ENCODE peak calls at places on chromosomes 6 and 20, in seven cellular contexts. G, F, T, A, E, O and B are unnamed samples.

GRCh38 chr20:41082306-41082705 is 53.7 kb downstream of the TOP1 start:
- DNase-seq in G (no peak), F (no peak), T (no peak), A (no peak), E (no peak), O (no peak), B (no peak)

GRCh38 chr20:34062651-34063482 is 49.2 kb downstream of the EIF2S2 start:
- DNase-seq in G (peak), F (no peak), T (no peak), A (no peak), E (no peak), O (peak), B (peak)

GRCh38 chr20:40797425-40797824 is 108.4 kb upstream of the MAFB start:
- DNase-seq in G (peak), F (peak), T (no peak), A (peak), E (peak), O (peak), B (peak)

GRCh38 chr6:170448317-170448716 is 104.8 kb downstream of the PSMB1 start:
- DNase-seq in G (no peak), F (no peak), T (no peak), A (no peak), E (peak), O (no peak), B (no peak)

GRCh38 chr20:63079971-63080370 is 73.2 kb upstream of the BHLHE23 start:
- DNase-seq in G (no peak), F (no peak), T (no peak), A (no peak), E (no peak), O (no peak), B (no peak)

GRCh38 chr20:11001767-11002540 is 328.2 kb upstream of the JAG1 start:
- DNase-seq in G (peak), F (peak), T (no peak), A (peak), E (no peak), O (peak), B (peak)

GRCh38 chr6:136492409-136492808 is 57.8 kb downstream of the MAP7 start:
- DNase-seq in G (no peak), F (no peak), T (no peak), A (no peak), E (no peak), O (no peak), B (no peak)

GRCh38 chr6:38176797-38177751 is 357.5 kb downstream of the ZFAND3 start:
- DNase-seq in G (no peak), F (no peak), T (no peak), A (no peak), E (peak), O (peak), B (no peak)

GRCh38 chr6:151452750-151453427 is 963 bp upstream of the RMND1 start:
- DNase-seq in G (peak), F (peak), T (no peak), A (peak), E (no peak), O (peak), B (peak)

GRCh38 chr20:46438156-46438750 is 31.8 kb upstream of the ELMO2 start:
- DNase-seq in G (peak), F (peak), T (peak), A (peak), E (peak), O (peak), B (peak)

GRCh38 chr6:18293192-18293904 is 29.0 kb upstream of the DEK start:
- DNase-seq in G (peak), F (peak), T (no peak), A (no peak), E (no peak), O (no peak), B (no peak)

GRCh38 chr20:62499758-62500236 is 24.0 kb upstream of the GATA5 start:
- DNase-seq in G (no peak), F (no peak), T (no peak), A (no peak), E (no peak), O (no peak), B (no peak)

GRCh38 chr6:38027685-38028373 is 208.3 kb downstream of the ZFAND3 start:
- DNase-seq in G (no peak), F (no peak), T (no peak), A (no peak), E (no peak), O (peak), B (peak)

GRCh38 chr6:90000864-90001731 is 106.8 kb downstream of the GJA10 start:
- DNase-seq in G (peak), F (peak), T (no peak), A (peak), E (no peak), O (no peak), B (no peak)

GRCh38 chr6:46674410-46674809 is 13.3 kb upstream of the TDRD6 start:
- DNase-seq in G (no peak), F (no peak), T (no peak), A (no peak), E (no peak), O (no peak), B (no peak)

GRCh38 chr20:49559411-49560081 is 8.4 kb downstream of the PTGIS start:
- DNase-seq in G (no peak), F (no peak), T (no peak), A (peak), E (peak), O (no peak), B (no peak)

GRCh38 chr6:35258336-35258735 is 1.2 kb upstream of the ZNF76 start:
- DNase-seq in G (no peak), F (no peak), T (no peak), A (no peak), E (no peak), O (no peak), B (no peak)
- H3K9ac ChIP-seq in G (peak), F (peak), T (no peak), A (peak), E (peak), O (peak), B (peak)

DNA sequence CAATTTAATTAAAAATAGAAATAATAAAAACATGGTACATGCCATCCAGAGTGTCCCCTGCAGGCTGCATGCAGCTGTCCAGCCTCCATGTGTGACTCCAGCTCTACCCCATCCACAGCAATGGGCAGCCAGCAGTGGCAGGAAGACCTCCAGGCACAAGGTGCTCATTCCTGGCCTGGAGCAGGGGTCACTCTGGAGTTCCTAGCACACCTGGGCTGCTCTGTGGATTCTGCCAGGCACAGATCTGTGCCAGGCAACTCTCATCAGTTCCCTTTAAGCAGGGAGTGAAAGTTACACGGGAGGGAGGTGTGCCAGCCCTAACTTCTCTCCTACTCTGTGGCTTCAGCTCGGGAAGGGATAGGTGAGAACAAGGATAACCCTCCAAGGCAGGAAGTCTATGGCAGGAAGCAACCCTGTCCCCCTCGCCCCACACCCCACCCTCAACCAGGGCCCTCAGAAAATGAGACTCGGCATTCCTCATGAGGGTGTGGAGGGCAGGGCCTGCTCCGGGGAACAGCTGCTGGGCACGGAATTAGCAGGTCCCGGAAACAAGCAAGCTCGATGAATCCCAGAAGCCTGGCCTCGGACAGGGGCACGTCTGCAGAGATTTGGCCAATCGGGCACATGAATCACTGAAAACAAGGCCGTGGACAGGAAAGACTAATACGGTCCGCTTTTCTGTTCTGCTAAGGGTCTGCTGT is 10.0 kb downstream of the JPH2 start:
- DNase-seq in G (no peak), F (peak), T (no peak), A (no peak), E (no peak), O (peak), B (no peak)
- H3K9ac ChIP-seq in G (no peak), F (peak), T (no peak), A (no peak), E (no peak), O (no peak), B (no peak)

GRCh38 chr6:166169549-166170421 is 2.1 kb upstream of the TBXT start:
- DNase-seq in G (no peak), F (no peak), T (no peak), A (no peak), E (peak), O (peak), B (no peak)

GRCh38 chr6:166174031-166174430 is 6.4 kb upstream of the TBXT start:
- DNase-seq in G (no peak), F (no peak), T (no peak), A (no peak), E (no peak), O (peak), B (no peak)

GRCh38 chr6:166173292-166173951 is 5.8 kb upstream of the TBXT start:
- DNase-seq in G (no peak), F (no peak), T (no peak), A (no peak), E (peak), O (peak), B (no peak)

GRCh38 chr6:166176106-166176505 is 8.5 kb upstream of the TBXT start:
- DNase-seq in G (no peak), F (no peak), T (no peak), A (no peak), E (no peak), O (no peak), B (no peak)

DNA sequence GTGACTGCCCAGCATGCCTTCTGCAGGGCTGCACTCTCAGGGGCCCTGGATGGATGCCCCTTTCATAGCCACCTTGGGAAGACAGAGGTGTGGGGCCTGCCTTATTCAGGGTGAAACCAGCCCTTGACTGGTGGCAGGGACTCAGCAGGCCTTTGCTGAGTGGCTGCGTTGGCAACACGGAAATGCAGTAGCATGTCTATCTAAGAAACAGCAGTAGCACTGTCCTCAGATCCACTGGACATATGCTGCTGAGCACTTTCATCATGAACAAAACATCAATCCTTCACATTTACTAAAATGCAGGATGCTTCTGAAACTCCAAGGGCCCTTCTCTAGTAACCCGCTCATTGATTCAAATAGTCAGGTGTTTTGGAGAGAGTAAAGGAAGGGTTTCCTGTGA is 4.9 kb upstream of the TBXT start:
- DNase-seq in G (no peak), F (no peak), T (no peak), A (no peak), E (no peak), O (no peak), B (no peak)
- H3K9ac ChIP-seq in G (no peak), F (no peak), T (no peak), A (no peak), E (no peak), O (peak), B (no peak)

GRCh38 chr6:56724455-56724854 is 81.8 kb upstream of the DST start:
- DNase-seq in G (no peak), F (no peak), T (no peak), A (peak), E (no peak), O (peak), B (peak)
- H3K9ac ChIP-seq in G (no peak), F (no peak), T (no peak), A (no peak), E (no peak), O (no peak), B (no peak)

DNA sequence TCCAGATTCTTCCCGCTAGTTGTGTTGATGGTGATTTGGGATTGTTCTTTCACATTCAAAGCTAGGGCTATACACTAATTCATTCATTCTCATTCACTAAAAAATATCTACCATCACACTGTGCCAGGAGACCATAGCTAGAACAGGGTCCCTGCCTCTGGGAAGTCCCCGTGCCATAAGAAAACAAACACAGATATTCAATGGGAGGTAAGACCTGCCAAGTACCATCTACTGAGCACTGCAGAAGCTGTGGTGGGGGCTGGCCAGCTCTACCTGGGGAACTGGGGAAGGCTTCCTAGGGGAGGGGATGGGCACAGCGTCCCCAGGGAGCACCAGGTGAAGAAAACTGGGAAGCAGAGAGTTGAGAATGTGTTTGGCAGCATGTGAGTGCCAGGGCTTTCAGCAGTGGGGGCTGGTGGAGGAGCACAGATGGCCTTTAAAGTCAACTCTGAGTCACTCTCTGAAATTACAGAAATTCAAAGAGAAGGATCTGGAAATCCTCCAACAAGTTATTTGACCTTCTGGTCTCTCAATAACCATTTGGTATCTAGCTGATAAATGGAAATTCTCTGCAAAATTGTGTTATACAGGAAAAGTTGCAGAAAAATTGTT is 85.1 kb downstream of the SHLD1 start:
- DNase-seq in G (peak), F (peak), T (no peak), A (peak), E (no peak), O (no peak), B (peak)
- H3K9ac ChIP-seq in G (no peak), F (no peak), T (no peak), A (no peak), E (no peak), O (no peak), B (peak)

GRCh38 chr6:53437557-53438202 is 88.9 kb upstream of the ELOVL5 start:
- DNase-seq in G (peak), F (peak), T (peak), A (peak), E (peak), O (peak), B (peak)
- H3K9ac ChIP-seq in G (no peak), F (no peak), T (no peak), A (no peak), E (no peak), O (no peak), B (peak)

GRCh38 chr6:15266423-15266996 is 20.6 kb downstream of the JARID2 start:
- DNase-seq in G (no peak), F (no peak), T (no peak), A (no peak), E (no peak), O (peak), B (peak)

GRCh38 chr6:15265787-15266186 is 19.9 kb downstream of the JARID2 start:
- DNase-seq in G (no peak), F (no peak), T (no peak), A (no peak), E (no peak), O (no peak), B (no peak)

GRCh38 chr6:15264902-15265761 is 19.3 kb downstream of the JARID2 start:
- DNase-seq in G (no peak), F (no peak), T (peak), A (peak), E (no peak), O (no peak), B (peak)

GRCh38 chr6:15264412-15264811 is 18.5 kb downstream of the JARID2 start:
- DNase-seq in G (no peak), F (no peak), T (no peak), A (no peak), E (no peak), O (no peak), B (no peak)

GRCh38 chr6:15263780-15264374 is 18.0 kb downstream of the JARID2 start:
- DNase-seq in G (no peak), F (no peak), T (no peak), A (no peak), E (no peak), O (no peak), B (no peak)
- H3K9ac ChIP-seq in G (no peak), F (no peak), T (no peak), A (no peak), E (no peak), O (peak), B (no peak)

GRCh38 chr6:34343823-34344222 is 48.6 kb downstream of the NUDT3 start:
- DNase-seq in G (no peak), F (no peak), T (no peak), A (no peak), E (no peak), O (no peak), B (no peak)
- H3K9ac ChIP-seq in G (no peak), F (no peak), T (no peak), A (no peak), E (no peak), O (no peak), B (no peak)

DNA sequence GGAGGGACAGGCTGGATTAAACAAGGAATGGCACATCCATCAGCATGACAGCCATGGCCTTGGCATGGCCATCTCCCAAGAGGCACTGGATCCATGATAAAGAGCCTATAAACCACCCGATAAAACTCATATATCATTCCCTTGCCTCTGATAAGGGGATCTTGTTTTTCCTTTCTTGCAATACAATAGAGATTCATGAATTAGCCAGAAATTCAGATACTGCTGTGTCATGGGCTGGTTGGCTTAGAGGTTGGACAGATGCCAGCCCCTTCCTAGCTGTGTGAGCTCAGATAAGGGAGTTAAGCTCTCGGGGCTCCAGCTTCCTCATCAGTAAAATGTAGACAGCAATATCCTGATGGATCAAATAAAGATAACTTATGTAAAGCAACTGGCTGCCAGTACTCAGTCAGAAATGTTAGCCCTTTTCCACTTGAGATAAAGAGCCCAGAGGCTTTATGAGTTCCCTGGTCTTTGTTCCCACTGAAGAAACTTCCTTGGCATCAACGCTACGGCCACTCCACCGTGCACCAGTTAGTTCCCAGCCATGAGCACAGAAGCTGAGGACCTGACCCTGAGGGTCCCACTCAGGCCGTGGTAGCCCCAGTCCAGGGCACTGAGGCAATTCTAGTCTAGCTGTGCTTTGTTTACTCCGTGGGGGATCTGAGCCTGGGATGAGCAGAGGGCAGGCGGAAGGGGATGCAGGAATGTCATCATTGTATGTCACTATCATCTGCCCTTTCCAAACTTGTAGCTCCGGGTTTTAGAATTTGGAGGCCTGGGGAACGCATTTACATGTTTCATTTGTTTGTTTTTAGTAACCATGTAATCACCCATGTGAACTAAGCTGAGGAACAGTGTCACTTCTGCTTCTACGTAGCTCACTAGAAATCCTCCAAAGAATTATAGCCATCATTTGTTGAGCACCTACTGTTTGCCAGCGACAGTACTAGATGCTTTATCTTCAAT is 67.2 kb upstream of the TBC1D7 start:
- DNase-seq in G (no peak), F (peak), T (no peak), A (peak), E (no peak), O (peak), B (peak)
- H3K9ac ChIP-seq in G (no peak), F (no peak), T (no peak), A (no peak), E (no peak), O (no peak), B (peak)

DNA sequence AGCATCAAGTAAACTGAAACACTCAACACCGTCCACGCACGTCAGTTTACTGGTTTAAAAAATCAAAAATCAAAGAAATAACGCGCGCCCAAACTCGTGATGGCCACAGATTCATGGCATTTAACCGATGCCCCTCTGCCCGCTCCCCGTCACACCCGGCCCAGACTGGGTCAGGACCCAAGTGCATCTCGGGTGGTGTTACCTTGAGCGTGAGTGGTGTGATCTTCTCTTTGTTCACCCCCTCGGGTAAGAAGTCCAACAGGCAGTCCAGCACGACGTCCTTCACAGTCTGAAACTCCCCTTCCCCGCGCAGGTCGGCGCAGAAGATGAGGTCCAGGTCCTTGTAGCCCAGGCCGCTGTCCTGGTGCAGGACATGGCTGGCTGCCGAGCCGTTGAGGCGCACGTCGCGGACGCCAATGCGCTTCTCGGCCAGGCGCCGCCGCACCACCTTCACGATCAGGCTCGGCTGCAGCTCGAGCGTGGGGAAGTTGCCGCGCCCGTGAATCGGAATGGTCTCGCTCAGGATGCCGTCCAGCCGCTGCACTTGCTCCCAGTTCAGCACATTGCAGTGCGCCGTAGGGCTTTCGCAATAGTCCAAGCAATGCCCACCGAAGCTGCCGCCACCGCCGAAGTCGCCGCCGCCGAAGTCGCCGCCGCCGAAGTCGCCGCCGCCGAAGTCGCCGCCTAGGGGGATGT is 945 bp downstream of the TENT5A start:
- DNase-seq in G (peak), F (peak), T (peak), A (peak), E (peak), O (peak), B (peak)
- H3K9ac ChIP-seq in G (peak), F (peak), T (peak), A (peak), E (no peak), O (peak), B (peak)